ENCODE peak calls at places on chromosomes 5 and 9, in five cellular contexts. R, H, M, C and X are unnamed samples.

GRCh38 chr5:131640043-131640856 is 5.2 kb upstream of the RAPGEF6 start:
- DNase-seq in R (no peak), H (peak), M (no peak), C (no peak), X (no peak)

GRCh38 chr9:127424669-127424986 is 446 bp downstream of the ZNF79 start:
- DNase-seq in R (no peak), H (no peak), M (no peak), C (no peak), X (no peak)

GRCh38 chr5:173642895-173643481 is 26.5 kb upstream of the BOD1 start:
- DNase-seq in R (no peak), H (no peak), M (no peak), C (no peak), X (no peak)

GRCh38 chr5:84014966-84015365 is 294.3 kb upstream of the HAPLN1 start:
- DNase-seq in R (no peak), H (no peak), M (no peak), C (no peak), X (no peak)

GRCh38 chr5:120779674-120780073 is 315.6 kb downstream of the PRR16 start:
- DNase-seq in R (no peak), H (no peak), M (peak), C (no peak), X (no peak)

GRCh38 chr9:16653491-16654407 is 216.7 kb downstream of the BNC2 start:
- DNase-seq in R (no peak), H (peak), M (peak), C (no peak), X (peak)

GRCh38 chr5:53350991-53351770 is 129.2 kb upstream of the FST start:
- DNase-seq in R (no peak), H (no peak), M (no peak), C (no peak), X (no peak)

GRCh38 chr5:57878301-57878722 is 395.7 kb upstream of the ACTBL2 start:
- DNase-seq in R (no peak), H (no peak), M (no peak), C (no peak), X (no peak)

GRCh38 chr9:5622019-5622418 is 6.9 kb upstream of the RIC1 start:
- DNase-seq in R (no peak), H (no peak), M (no peak), C (no peak), X (no peak)

GRCh38 chr9:97555164-97555563 is 53.7 kb downstream of the TMOD1 start:
- DNase-seq in R (no peak), H (peak), M (no peak), C (no peak), X (no peak)

GRCh38 chr9:125932012-125932411 is 184.8 kb downstream of the PBX3 start:
- DNase-seq in R (peak), H (no peak), M (peak), C (no peak), X (peak)

GRCh38 chr5:119036101-119036762 is 34.7 kb upstream of the DMXL1 start:
- DNase-seq in R (no peak), H (no peak), M (peak), C (no peak), X (no peak)